ENCODE peak calls at places on chromosomes 4 and X, in four cellular contexts. I is cardiac muscle cell, P is NCI-H1105 treated with DMSO at 0.1 percent for 48 hours, C is GM12891. E is an unnamed sample.

GRCh38 chrX:16451331-16451730 is 198.6 kb upstream of the S100G start:
- DNase-seq in I (no peak), P (no peak), C (no peak), E (no peak)

GRCh38 chr4:81665050-81665449 is 193.3 kb upstream of the RASGEF1B start:
- DNase-seq in I (no peak), P (no peak), C (no peak), E (no peak)

GRCh38 chrX:46376246-46376885 is 168.9 kb downstream of the ZNF674 start:
- DNase-seq in I (peak; percentile 48), P (peak; percentile 36), C (no peak), E (peak; percentile 27)

GRCh38 chrX:114611018-114611619 is 27.2 kb downstream of the HTR2C start:
- DNase-seq in I (peak; percentile 76), P (peak; percentile 59), C (no peak), E (peak; percentile 8)

GRCh38 chr4:106273831-106274230 is 42.2 kb downstream of the TBCK start:
- DNase-seq in I (no peak), P (no peak), C (no peak), E (no peak)

GRCh38 chr4:15755321-15755750 is 22.8 kb upstream of the CD38 start:
- DNase-seq in I (no peak), P (no peak), C (no peak), E (no peak)

GRCh38 chr4:105140684-105141490 is 5.8 kb upstream of the TET2 start:
- DNase-seq in I (peak; percentile 65), P (no peak), C (no peak), E (peak; percentile 29)

GRCh38 chrX:102627640-102628039 is 23.6 kb upstream of the GPRASP1 start:
- DNase-seq in I (no peak), P (no peak), C (no peak), E (no peak)

GRCh38 chrX:120791013-120791643 is 84.5 kb downstream of the CT47B1 start:
- DNase-seq in I (no peak), P (no peak), C (no peak), E (no peak)

GRCh38 chr4:74608151-74608949 is 163.4 kb downstream of the AREG start:
- DNase-seq in I (no peak), P (no peak), C (no peak), E (no peak)

GRCh38 chr4:184988611-184989010 is 29.7 kb upstream of the HELT start:
- DNase-seq in I (no peak), P (no peak), C (no peak), E (no peak)

GRCh38 chr4:117085185-117085701 is at the start of gene TRAM1L1:
- DNase-seq in I (peak; percentile 81), P (peak; percentile 64), C (peak; percentile 40), E (peak; percentile 73)

GRCh38 chr4:90745176-90745575 is 618.0 kb downstream of the CCSER1 start:
- DNase-seq in I (no peak), P (no peak), C (no peak), E (no peak)

GRCh38 chrX:40298569-40298968 is 200.8 kb upstream of the BCOR start:
- DNase-seq in I (peak; percentile 73), P (no peak), C (no peak), E (no peak)

GRCh38 chr4:186172551-186172950 is 18.8 kb upstream of the CYP4V2 start:
- DNase-seq in I (no peak), P (no peak), C (no peak), E (no peak)

GRCh38 chr4:108135549-108136209 is 33.1 kb downstream of the LEF1 start:
- DNase-seq in I (no peak), P (peak; percentile 91), C (no peak), E (peak; percentile 61)

GRCh38 chr4:6355052-6355451 is 85.4 kb downstream of the WFS1 start:
- DNase-seq in I (no peak), P (no peak), C (no peak), E (no peak)

GRCh38 chrX:110241816-110242215 is 76.1 kb downstream of the AMMECR1 start:
- DNase-seq in I (no peak), P (no peak), C (no peak), E (no peak)

GRCh38 chr4:3387943-3388348 is 53.8 kb upstream of the HGFAC start:
- DNase-seq in I (peak; percentile 44), P (no peak), C (no peak), E (no peak)

GRCh38 chr4:174757736-174758135 is 71.3 kb downstream of the GLRA3 start:
- DNase-seq in I (peak; percentile 2), P (peak; percentile 46), C (no peak), E (no peak)

GRCh38 chr4:124910327-124910726 is 197.8 kb upstream of the ANKRD50 start:
- DNase-seq in I (no peak), P (no peak), C (no peak), E (no peak)

GRCh38 chr4:8238061-8238511 is 31.5 kb upstream of the HTRA3 start:
- DNase-seq in I (no peak), P (no peak), C (peak; percentile 64), E (no peak)

GRCh38 chrX:102846544-102847236 is 90.4 kb upstream of the RAB40AL start:
- DNase-seq in I (no peak), P (no peak), C (no peak), E (no peak)